ENCODE peak calls at places on chromosomes 16 and 17, in five cellular contexts. O is NT2/D1, L is HepG2, Z is HEK293T, W is GM12878. K is an unnamed sample.

GRCh38 chr16:76292218-76292617 is 15.0 kb downstream of the CNTNAP4 start:
- DNase-seq in Z (no peak), L (no peak), W (no peak), O (no peak), K (no peak)

GRCh38 chr16:8716592-8716991 is 42.2 kb downstream of the ABAT start:
- DNase-seq in Z (no peak), O (no peak), W (no peak), L (no peak), K (no peak)

GRCh38 chr16:9954181-9954580 is 228.0 kb downstream of the GRIN2A start:
- DNase-seq in O (no peak), L (no peak), W (no peak), Z (no peak), K (no peak)

GRCh38 chr17:5921919-5922318 is 148.3 kb upstream of the WSCD1 start:
- DNase-seq in L (no peak), W (no peak), O (no peak), Z (no peak), K (no peak)

GRCh38 chr16:3789375-3790067 is 72.2 kb upstream of the TRAP1 start:
- DNase-seq in L (no peak), Z (no peak), O (no peak), W (peak), K (no peak)

GRCh38 chr16:14445935-14446715 is 183.9 kb downstream of the PARN start:
- DNase-seq in L (no peak), W (no peak), O (no peak), Z (no peak), K (no peak)

GRCh38 chr17:41650794-41651624 is 26.6 kb upstream of the KRT17 start:
- DNase-seq in L (no peak), Z (no peak), O (no peak), W (no peak), K (no peak)

GRCh38 chr17:80153004-80153403 is 6.1 kb upstream of the EIF4A3 start:
- DNase-seq in L (no peak), W (peak), O (no peak), Z (no peak), K (no peak)

GRCh38 chr16:48365601-48366164 is 19.5 kb downstream of the SIAH1 start:
- DNase-seq in W (no peak), L (peak), O (peak), Z (peak), K (peak)

GRCh38 chr17:17151055-17151454 is 55.1 kb downstream of the PLD6 start:
- DNase-seq in W (no peak), O (no peak), L (no peak), Z (no peak), K (no peak)

GRCh38 chr17:50550661-50551432 is 3.9 kb downstream of the SPATA20 start:
- DNase-seq in L (peak), W (no peak), Z (peak), O (peak), K (peak)

GRCh38 chr16:14608604-14609003 is 21.5 kb downstream of the PARN start:
- DNase-seq in Z (no peak), O (no peak), L (peak), W (no peak), K (no peak)

GRCh38 chr17:63932008-63932561 is at the start of gene CD79B:
- DNase-seq in O (no peak), W (no peak), L (no peak), Z (no peak), K (no peak)

GRCh38 chr17:1562178-1562643 is 381 bp downstream of the PITPNA start:
- DNase-seq in Z (no peak), O (no peak), W (no peak), L (no peak), K (no peak)

GRCh38 chr17:75843577-75844529 is at the start of gene UNC13D:
- DNase-seq in L (peak), W (no peak), Z (no peak), O (no peak), K (no peak)

GRCh38 chr16:27024010-27024409 is 42.7 kb upstream of the C16orf82 start:
- DNase-seq in L (no peak), Z (no peak), W (no peak), O (no peak), K (no peak)

GRCh38 chr17:79033741-79034501 is 10.0 kb downstream of the C1QTNF1 start:
- DNase-seq in L (no peak), W (no peak), Z (peak), O (no peak), K (no peak)

GRCh38 chr16:30032083-30032819 is 1.2 kb upstream of the TLCD3B start:
- DNase-seq in L (peak), Z (peak), O (peak), W (no peak), K (peak)

GRCh38 chr17:561118-561517 is 153.5 kb downstream of the VPS53 start:
- DNase-seq in W (no peak), O (no peak), Z (no peak), L (no peak), K (no peak)

GRCh38 chr16:80948886-80949502 is 57.7 kb downstream of the CMC2 start:
- DNase-seq in O (peak), L (peak), W (no peak), Z (peak), K (peak)

GRCh38 chr17:19258371-19258770 is 21.2 kb downstream of the EPN2 start:
- DNase-seq in L (no peak), W (no peak), Z (no peak), O (no peak), K (no peak)

GRCh38 chr17:51372345-51373004 is 112.1 kb downstream of the UTP18 start:
- DNase-seq in L (peak), Z (peak), W (peak), O (peak), K (no peak)

GRCh38 chr16:59021751-59022150 is 287.6 kb upstream of the GOT2 start:
- DNase-seq in W (no peak), Z (no peak), O (no peak), L (no peak), K (no peak)

GRCh38 chr16:85011846-85012284 is 530 bp upstream of the ZDHHC7 start:
- DNase-seq in O (no peak), Z (no peak), L (no peak), W (no peak), K (no peak)

GRCh38 chr16:74724820-74725549 is 24.3 kb upstream of the MLKL start:
- DNase-seq in L (no peak), Z (no peak), W (no peak), O (no peak), K (no peak)

DNA sequence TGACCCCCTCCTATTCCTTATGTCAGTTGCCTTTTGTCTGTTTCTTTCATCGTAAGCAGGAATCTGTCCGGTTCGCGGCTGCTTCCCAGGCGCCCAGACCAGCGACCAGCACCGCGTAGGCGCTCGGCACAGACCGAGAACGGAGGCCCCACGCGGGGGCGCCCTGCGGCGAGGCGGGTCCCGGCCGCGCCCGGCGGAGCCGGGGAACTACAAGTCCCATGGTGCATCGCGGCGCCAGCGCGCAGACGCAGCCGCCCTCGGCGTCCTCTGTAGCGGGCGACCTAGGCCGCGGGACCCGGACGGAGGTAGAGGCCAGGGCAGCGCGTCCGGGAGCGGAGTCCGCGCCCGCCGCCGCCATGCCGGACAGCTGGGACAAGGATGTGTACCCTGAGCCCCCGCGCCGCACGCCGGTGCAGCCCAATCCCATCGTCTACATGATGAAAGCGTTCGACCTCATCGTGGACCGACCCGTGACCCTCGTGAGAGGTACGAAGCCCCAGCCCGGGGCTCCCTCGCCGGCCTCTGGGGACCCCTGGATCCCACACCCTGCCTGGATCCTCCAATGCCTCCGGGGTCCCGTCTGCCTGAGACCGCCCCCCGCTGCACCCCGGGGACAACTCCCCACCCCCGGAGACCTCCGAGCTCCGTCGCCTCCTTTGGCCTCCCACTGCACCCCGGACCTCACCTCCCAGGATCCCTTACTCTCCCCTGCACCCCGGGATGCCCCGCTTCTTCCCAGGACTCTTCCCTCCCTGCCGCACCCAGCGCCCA is at the start of gene NDUFB10:
- DNase-seq in L (peak), W (peak), O (peak), Z (peak), K (peak)
- TF ChIP-seq SUZ12 in L (peak), W (no peak), O (no peak), Z (no peak), K (no peak)

GRCh38 chr17:37648555-37648954 is 5.3 kb upstream of the DDX52 start:
- DNase-seq in Z (no peak), O (no peak), L (no peak), W (no peak), K (no peak)
- TF ChIP-seq SUZ12 in Z (no peak), O (no peak), L (no peak), W (no peak), K (no peak)

GRCh38 chr16:89332248-89333245 is 115.0 kb downstream of the ZNF778 start:
- DNase-seq in W (no peak), Z (no peak), O (no peak), L (no peak), K (no peak)
- TF ChIP-seq SUZ12 in W (no peak), Z (no peak), O (no peak), L (no peak), K (no peak)

GRCh38 chr16:88478115-88478514 is 25.0 kb downstream of the ZFPM1 start:
- DNase-seq in O (no peak), Z (no peak), W (no peak), L (no peak), K (no peak)
- TF ChIP-seq SUZ12 in O (no peak), Z (no peak), W (no peak), L (no peak), K (no peak)

DNA sequence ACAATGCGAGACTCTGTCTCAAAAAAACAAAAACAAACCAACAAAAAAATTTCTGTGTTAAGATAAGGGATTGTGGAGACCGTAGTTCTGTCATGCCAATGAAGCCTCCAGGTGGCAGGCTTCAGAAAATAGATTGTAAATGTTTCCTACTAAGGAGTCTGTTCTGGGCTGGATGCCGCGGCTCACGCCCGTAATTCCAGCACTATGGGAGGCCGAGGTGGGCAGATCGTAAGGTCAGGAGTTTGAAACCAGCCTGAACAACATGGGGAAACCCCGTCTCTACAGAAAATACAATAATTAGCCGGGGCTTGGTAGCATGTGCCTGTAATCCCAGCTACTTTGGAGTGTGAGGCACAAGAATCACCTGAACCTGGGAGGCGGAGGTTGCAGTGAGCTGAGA is 4.4 kb upstream of the SNX29 start:
- DNase-seq in O (no peak), W (no peak), L (peak), Z (no peak), K (no peak)
- TF ChIP-seq SUZ12 in O (no peak), W (no peak), L (no peak), Z (no peak), K (no peak)

GRCh38 chr17:76935331-76935730 is 67.1 kb downstream of the MGAT5B start:
- DNase-seq in W (no peak), L (no peak), O (no peak), Z (no peak), K (no peak)
- TF ChIP-seq SUZ12 in W (no peak), L (no peak), O (no peak), Z (no peak), K (no peak)

DNA sequence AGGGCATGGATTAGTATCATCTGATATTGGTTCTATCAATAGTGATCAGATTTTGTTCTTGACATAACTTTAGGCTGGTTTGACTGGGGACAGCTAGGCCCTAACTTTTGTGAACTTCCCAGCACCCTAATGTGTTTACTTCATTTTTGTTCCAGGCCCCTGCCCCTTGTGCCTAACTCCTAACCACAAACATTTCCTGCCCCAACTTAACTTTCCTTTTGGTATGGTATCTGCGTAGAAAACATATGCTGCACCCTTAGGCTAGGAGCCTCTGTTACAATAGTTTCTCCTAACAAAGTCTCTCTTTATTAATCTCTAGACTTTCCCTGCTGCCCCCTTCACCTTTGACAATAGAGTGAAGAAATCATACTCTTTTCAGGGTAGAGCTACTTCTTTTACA is 2.5 kb downstream of the ADPRM start:
- DNase-seq in L (no peak), O (no peak), W (no peak), Z (no peak), K (no peak)
- TF ChIP-seq SUZ12 in L (no peak), O (no peak), W (no peak), Z (no peak), K (no peak)

GRCh38 chr16:19458722-19459379 is 41.2 kb downstream of the TMC5 start:
- DNase-seq in W (no peak), O (no peak), Z (no peak), L (no peak), K (no peak)
- TF ChIP-seq SUZ12 in W (no peak), O (no peak), Z (no peak), L (no peak), K (no peak)

GRCh38 chr17:60522889-60523626 is 3.0 kb downstream of the APPBP2 start:
- DNase-seq in O (no peak), W (no peak), L (no peak), Z (no peak), K (peak)

GRCh38 chr17:60523822-60524221 is 2.2 kb downstream of the APPBP2 start:
- DNase-seq in W (no peak), Z (no peak), L (no peak), O (no peak), K (no peak)

GRCh38 chr17:60525624-60526514 is at the start of gene APPBP2:
- DNase-seq in L (peak), Z (peak), O (peak), W (peak), K (peak)

GRCh38 chr17:60525347-60525623 is 757 bp downstream of the APPBP2 start:
- DNase-seq in L (no peak), O (no peak), Z (peak), W (no peak), K (no peak)

GRCh38 chr17:60524463-60525346 is 1.3 kb downstream of the APPBP2 start:
- DNase-seq in Z (no peak), W (no peak), O (no peak), L (no peak), K (peak)
- TF ChIP-seq SUZ12 in Z (no peak), W (no peak), O (no peak), L (no peak), K (no peak)

GRCh38 chr16:73080931-73081330 is 33.0 kb upstream of the ZFHX3 start:
- DNase-seq in W (no peak), O (no peak), L (no peak), Z (no peak), K (no peak)
- TF ChIP-seq SUZ12 in W (no peak), O (no peak), L (no peak), Z (no peak), K (no peak)

K was measured in H1.